ENCODE peak calls at places on chromosomes 13 and 19, in ten cellular contexts. One of them, this sample, is unnamed.

GRCh38 chr19:11964858-11965645 is at the start of gene ZNF763:
- DNase-seq in stimulated activated CD8-positive, alpha-beta memory T cell treated with anti-CD3 and anti-CD28 coated beads, Interleukin-2, amount 100 ng/mL, for 48 hours: peak; percentile 74
- DNase-seq in nephron progenitor cell: peak; percentile 94
- DNase-seq in kidney tubule cell: peak; percentile 94
- DNase-seq in ovary: peak; percentile 96
- DNase-seq in neural crest cell: peak; percentile 80
- DNase-seq in nucleus accumbens: peak; percentile 91
- DNase-seq in anterior cingulate cortex: peak; percentile 87
- DNase-seq in NCI-H1417: peak; percentile 13
- DNase-seq in memory B cell: peak; percentile 84
- DNase-seq in this sample: no peak

GRCh38 chr19:6047741-6048231 is 62.5 kb downstream of the RFX2 start:
- DNase-seq in stimulated activated CD8-positive, alpha-beta memory T cell treated with anti-CD3 and anti-CD28 coated beads, Interleukin-2, amount 100 ng/mL, for 48 hours: no peak
- DNase-seq in nephron progenitor cell: peak; percentile 49
- DNase-seq in kidney tubule cell: peak; percentile 41
- DNase-seq in ovary: no peak
- DNase-seq in neural crest cell: peak; percentile 42
- DNase-seq in nucleus accumbens: no peak
- DNase-seq in anterior cingulate cortex: no peak
- DNase-seq in NCI-H1417: no peak
- DNase-seq in memory B cell: no peak
- DNase-seq in this sample: peak; percentile 47

GRCh38 chr13:113297370-113297871 is 382 bp downstream of the LAMP1 start:
- DNase-seq in stimulated activated CD8-positive, alpha-beta memory T cell treated with anti-CD3 and anti-CD28 coated beads, Interleukin-2, amount 100 ng/mL, for 48 hours: peak; percentile 21
- DNase-seq in nephron progenitor cell: no peak
- DNase-seq in kidney tubule cell: peak; percentile 44
- DNase-seq in ovary: peak; percentile 27
- DNase-seq in neural crest cell: no peak
- DNase-seq in nucleus accumbens: no peak
- DNase-seq in anterior cingulate cortex: no peak
- DNase-seq in NCI-H1417: no peak
- DNase-seq in memory B cell: no peak
- DNase-seq in this sample: no peak

GRCh38 chr19:33795370-33796163 is 1.1 kb upstream of the KCTD15 start:
- DNase-seq in stimulated activated CD8-positive, alpha-beta memory T cell treated with anti-CD3 and anti-CD28 coated beads, Interleukin-2, amount 100 ng/mL, for 48 hours: peak; percentile 53
- DNase-seq in nephron progenitor cell: peak; percentile 93
- DNase-seq in kidney tubule cell: peak; percentile 75
- DNase-seq in ovary: peak; percentile 87
- DNase-seq in neural crest cell: peak; percentile 85
- DNase-seq in nucleus accumbens: peak; percentile 55
- DNase-seq in anterior cingulate cortex: peak; percentile 74
- DNase-seq in NCI-H1417: no peak
- DNase-seq in memory B cell: peak; percentile 46
- DNase-seq in this sample: peak; percentile 62

GRCh38 chr13:101341464-101341863 is 74.8 kb downstream of the NALCN start:
- DNase-seq in stimulated activated CD8-positive, alpha-beta memory T cell treated with anti-CD3 and anti-CD28 coated beads, Interleukin-2, amount 100 ng/mL, for 48 hours: no peak
- DNase-seq in nephron progenitor cell: no peak
- DNase-seq in kidney tubule cell: no peak
- DNase-seq in ovary: no peak
- DNase-seq in neural crest cell: no peak
- DNase-seq in nucleus accumbens: no peak
- DNase-seq in anterior cingulate cortex: no peak
- DNase-seq in NCI-H1417: no peak
- DNase-seq in memory B cell: no peak
- DNase-seq in this sample: no peak

GRCh38 chr19:8648240-8648639 is 17.8 kb downstream of the NFILZ start:
- DNase-seq in stimulated activated CD8-positive, alpha-beta memory T cell treated with anti-CD3 and anti-CD28 coated beads, Interleukin-2, amount 100 ng/mL, for 48 hours: no peak
- DNase-seq in nephron progenitor cell: no peak
- DNase-seq in kidney tubule cell: no peak
- DNase-seq in ovary: no peak
- DNase-seq in neural crest cell: no peak
- DNase-seq in nucleus accumbens: no peak
- DNase-seq in anterior cingulate cortex: no peak
- DNase-seq in NCI-H1417: no peak
- DNase-seq in memory B cell: no peak
- DNase-seq in this sample: no peak

GRCh38 chr19:6064016-6064702 is 46.1 kb downstream of the RFX2 start:
- DNase-seq in stimulated activated CD8-positive, alpha-beta memory T cell treated with anti-CD3 and anti-CD28 coated beads, Interleukin-2, amount 100 ng/mL, for 48 hours: no peak
- DNase-seq in nephron progenitor cell: no peak
- DNase-seq in kidney tubule cell: peak; percentile 80
- DNase-seq in ovary: peak; percentile 19
- DNase-seq in neural crest cell: no peak
- DNase-seq in nucleus accumbens: no peak
- DNase-seq in anterior cingulate cortex: no peak
- DNase-seq in NCI-H1417: no peak
- DNase-seq in memory B cell: no peak
- DNase-seq in this sample: peak; percentile 34

GRCh38 chr19:18098891-18099622 is 1.5 kb downstream of the MAST3 start:
- DNase-seq in stimulated activated CD8-positive, alpha-beta memory T cell treated with anti-CD3 and anti-CD28 coated beads, Interleukin-2, amount 100 ng/mL, for 48 hours: no peak
- DNase-seq in nephron progenitor cell: peak; percentile 43
- DNase-seq in kidney tubule cell: peak; percentile 34
- DNase-seq in ovary: no peak
- DNase-seq in neural crest cell: no peak
- DNase-seq in nucleus accumbens: peak; percentile 13
- DNase-seq in anterior cingulate cortex: peak; percentile 39
- DNase-seq in NCI-H1417: no peak
- DNase-seq in memory B cell: peak; percentile 74
- DNase-seq in this sample: no peak

GRCh38 chr19:44587863-44588752 is 25.3 kb upstream of the IGSF23 start:
- DNase-seq in stimulated activated CD8-positive, alpha-beta memory T cell treated with anti-CD3 and anti-CD28 coated beads, Interleukin-2, amount 100 ng/mL, for 48 hours: no peak
- DNase-seq in nephron progenitor cell: no peak
- DNase-seq in kidney tubule cell: peak; percentile 98
- DNase-seq in ovary: no peak
- DNase-seq in neural crest cell: no peak
- DNase-seq in nucleus accumbens: no peak
- DNase-seq in anterior cingulate cortex: no peak
- DNase-seq in NCI-H1417: no peak
- DNase-seq in memory B cell: no peak
- DNase-seq in this sample: peak; percentile 71

GRCh38 chr19:19674315-19674714 is 5.7 kb downstream of the ZNF101 start:
- DNase-seq in stimulated activated CD8-positive, alpha-beta memory T cell treated with anti-CD3 and anti-CD28 coated beads, Interleukin-2, amount 100 ng/mL, for 48 hours: no peak
- DNase-seq in nephron progenitor cell: no peak
- DNase-seq in kidney tubule cell: no peak
- DNase-seq in ovary: no peak
- DNase-seq in neural crest cell: no peak
- DNase-seq in nucleus accumbens: no peak
- DNase-seq in anterior cingulate cortex: no peak
- DNase-seq in NCI-H1417: no peak
- DNase-seq in memory B cell: no peak
- DNase-seq in this sample: no peak

GRCh38 chr13:97191615-97192014 is 30.5 kb upstream of the MBNL2 start:
- DNase-seq in stimulated activated CD8-positive, alpha-beta memory T cell treated with anti-CD3 and anti-CD28 coated beads, Interleukin-2, amount 100 ng/mL, for 48 hours: no peak
- DNase-seq in nephron progenitor cell: no peak
- DNase-seq in kidney tubule cell: no peak
- DNase-seq in ovary: no peak
- DNase-seq in neural crest cell: no peak
- DNase-seq in nucleus accumbens: peak; percentile 67
- DNase-seq in anterior cingulate cortex: peak; percentile 49
- DNase-seq in NCI-H1417: peak; percentile 12
- DNase-seq in memory B cell: no peak
- DNase-seq in this sample: no peak

GRCh38 chr13:96575423-96576320 is 418.6 kb downstream of the OXGR1 start:
- DNase-seq in stimulated activated CD8-positive, alpha-beta memory T cell treated with anti-CD3 and anti-CD28 coated beads, Interleukin-2, amount 100 ng/mL, for 48 hours: no peak
- DNase-seq in nephron progenitor cell: no peak
- DNase-seq in kidney tubule cell: no peak
- DNase-seq in ovary: no peak
- DNase-seq in neural crest cell: no peak
- DNase-seq in nucleus accumbens: no peak
- DNase-seq in anterior cingulate cortex: no peak
- DNase-seq in NCI-H1417: no peak
- DNase-seq in memory B cell: no peak
- DNase-seq in this sample: no peak

GRCh38 chr13:110275931-110276552 is 30.9 kb downstream of the COL4A1 start:
- DNase-seq in stimulated activated CD8-positive, alpha-beta memory T cell treated with anti-CD3 and anti-CD28 coated beads, Interleukin-2, amount 100 ng/mL, for 48 hours: no peak
- DNase-seq in nephron progenitor cell: no peak
- DNase-seq in kidney tubule cell: no peak
- DNase-seq in ovary: peak; percentile 64
- DNase-seq in neural crest cell: no peak
- DNase-seq in nucleus accumbens: no peak
- DNase-seq in anterior cingulate cortex: no peak
- DNase-seq in NCI-H1417: peak; percentile 31
- DNase-seq in memory B cell: no peak
- DNase-seq in this sample: no peak

GRCh38 chr13:95957331-95957730 is 95.9 kb downstream of the UGGT2 start:
- DNase-seq in stimulated activated CD8-positive, alpha-beta memory T cell treated with anti-CD3 and anti-CD28 coated beads, Interleukin-2, amount 100 ng/mL, for 48 hours: no peak
- DNase-seq in nephron progenitor cell: no peak
- DNase-seq in kidney tubule cell: no peak
- DNase-seq in ovary: no peak
- DNase-seq in neural crest cell: no peak
- DNase-seq in nucleus accumbens: no peak
- DNase-seq in anterior cingulate cortex: no peak
- DNase-seq in NCI-H1417: no peak
- DNase-seq in memory B cell: no peak
- DNase-seq in this sample: no peak

GRCh38 chr13:28040977-28041376 is 52.5 kb upstream of the URAD start:
- DNase-seq in stimulated activated CD8-positive, alpha-beta memory T cell treated with anti-CD3 and anti-CD28 coated beads, Interleukin-2, amount 100 ng/mL, for 48 hours: no peak
- DNase-seq in nephron progenitor cell: no peak
- DNase-seq in kidney tubule cell: no peak
- DNase-seq in ovary: no peak
- DNase-seq in neural crest cell: no peak
- DNase-seq in nucleus accumbens: no peak
- DNase-seq in anterior cingulate cortex: no peak
- DNase-seq in NCI-H1417: no peak
- DNase-seq in memory B cell: no peak
- DNase-seq in this sample: no peak

GRCh38 chr13:105087941-105088340 is 1447.5 kb downstream of the EFNB2 start:
- DNase-seq in stimulated activated CD8-positive, alpha-beta memory T cell treated with anti-CD3 and anti-CD28 coated beads, Interleukin-2, amount 100 ng/mL, for 48 hours: no peak
- DNase-seq in nephron progenitor cell: peak; percentile 3
- DNase-seq in kidney tubule cell: peak; percentile 11
- DNase-seq in ovary: no peak
- DNase-seq in neural crest cell: no peak
- DNase-seq in nucleus accumbens: no peak
- DNase-seq in anterior cingulate cortex: no peak
- DNase-seq in NCI-H1417: peak; percentile 13
- DNase-seq in memory B cell: no peak
- DNase-seq in this sample: no peak